ENCODE peak calls at places on chromosome 18, in nine cellular contexts. One of them, this sample, is unnamed. For H3K9me3 and H3K4me1, the result is how much of the 10 kb centered on the place peaks cover.

GRCh38 chr18:60691061-60691460 is 318.5 kb upstream of the MC4R start:
- DNase-seq in lung: no peak
- DNase-seq in stomach: no peak
- DNase-seq in H9: no peak
- DNase-seq in psoas muscle: no peak
- DNase-seq in HepG2: no peak
- DNase-seq in left ventricle myocardium inferior: no peak
- DNase-seq in pancreas: no peak
- DNase-seq in A549: no peak
- DNase-seq in this sample: no peak

GRCh38 chr18:58314284-58314683 is 270.3 kb downstream of the NEDD4L start:
- DNase-seq in stomach: peak
- DNase-seq in H9: no peak
- DNase-seq in HepG2: peak
- DNase-seq in lung: peak
- DNase-seq in psoas muscle: peak
- DNase-seq in pancreas: peak
- DNase-seq in left ventricle myocardium inferior: no peak
- DNase-seq in A549: no peak
- DNase-seq in this sample: no peak

GRCh38 chr18:31274915-31275314 is 43.0 kb upstream of the DSG1 start:
- DNase-seq in A549: peak
- DNase-seq in pancreas: peak
- DNase-seq in lung: peak
- DNase-seq in H9: no peak
- DNase-seq in left ventricle myocardium inferior: peak
- DNase-seq in stomach: peak
- DNase-seq in HepG2: peak
- DNase-seq in psoas muscle: peak
- DNase-seq in this sample: peak

GRCh38 chr18:79429381-79429780 is 33.7 kb downstream of the NFATC1 start:
- DNase-seq in H9: no peak
- DNase-seq in stomach: no peak
- DNase-seq in left ventricle myocardium inferior: no peak
- DNase-seq in HepG2: no peak
- DNase-seq in pancreas: no peak
- DNase-seq in A549: no peak
- DNase-seq in lung: no peak
- DNase-seq in psoas muscle: no peak
- DNase-seq in this sample: no peak

GRCh38 chr18:61896767-61897166 is 4.0 kb upstream of the RNF152 start:
- DNase-seq in left ventricle myocardium inferior: peak
- DNase-seq in lung: no peak
- DNase-seq in H9: no peak
- DNase-seq in HepG2: no peak
- DNase-seq in stomach: no peak
- DNase-seq in psoas muscle: no peak
- DNase-seq in A549: no peak
- DNase-seq in pancreas: no peak
- DNase-seq in this sample: no peak

GRCh38 chr18:74413811-74414210 is 43.3 kb downstream of the DIPK1C start:
- DNase-seq in stomach: no peak
- DNase-seq in pancreas: no peak
- DNase-seq in A549: no peak
- DNase-seq in psoas muscle: no peak
- DNase-seq in lung: no peak
- DNase-seq in left ventricle myocardium inferior: no peak
- DNase-seq in HepG2: no peak
- DNase-seq in H9: no peak
- DNase-seq in this sample: no peak

GRCh38 chr18:76486029-76486428 is 9.0 kb downstream of the ZNF516 start:
- DNase-seq in lung: no peak
- DNase-seq in HepG2: no peak
- DNase-seq in left ventricle myocardium inferior: no peak
- DNase-seq in A549: no peak
- DNase-seq in H9: no peak
- DNase-seq in pancreas: no peak
- DNase-seq in psoas muscle: no peak
- DNase-seq in stomach: no peak
- DNase-seq in this sample: no peak

GRCh38 chr18:28041366-28041765 is 135.6 kb downstream of the CDH2 start:
- DNase-seq in HepG2: no peak
- DNase-seq in stomach: no peak
- DNase-seq in left ventricle myocardium inferior: no peak
- DNase-seq in A549: no peak
- DNase-seq in psoas muscle: no peak
- DNase-seq in H9: no peak
- DNase-seq in lung: no peak
- DNase-seq in pancreas: no peak
- DNase-seq in this sample: no peak

GRCh38 chr18:71336811-71337210 is 1048.0 kb downstream of the SOCS6 start:
- DNase-seq in left ventricle myocardium inferior: no peak
- DNase-seq in H9: no peak
- DNase-seq in lung: no peak
- DNase-seq in A549: no peak
- DNase-seq in psoas muscle: no peak
- DNase-seq in HepG2: no peak
- DNase-seq in pancreas: no peak
- DNase-seq in stomach: no peak
- DNase-seq in this sample: no peak

GRCh38 chr18:22170421-22171262 is 1.3 kb downstream of the GATA6 start:
- DNase-seq in stomach: no peak
- DNase-seq in pancreas: peak
- DNase-seq in HepG2: peak
- DNase-seq in H9: peak
- DNase-seq in psoas muscle: peak
- DNase-seq in lung: peak
- DNase-seq in left ventricle myocardium inferior: peak
- DNase-seq in A549: peak
- DNase-seq in this sample: peak

GRCh38 chr18:76620326-76620813 is 125.3 kb upstream of the ZNF516 start:
- DNase-seq in A549: no peak
- DNase-seq in stomach: peak
- DNase-seq in left ventricle myocardium inferior: peak
- DNase-seq in HepG2: no peak
- DNase-seq in H9: peak
- DNase-seq in psoas muscle: peak
- DNase-seq in pancreas: peak
- DNase-seq in lung: peak
- DNase-seq in this sample: peak

GRCh38 chr18:3832211-3832610 is 382.2 kb downstream of the TGIF1 start:
- DNase-seq in stomach: no peak
- DNase-seq in lung: no peak
- DNase-seq in pancreas: no peak
- DNase-seq in psoas muscle: no peak
- DNase-seq in A549: no peak
- DNase-seq in left ventricle myocardium inferior: no peak
- DNase-seq in H9: no peak
- DNase-seq in HepG2: no peak
- DNase-seq in this sample: no peak

GRCh38 chr18:45441110-45441842 is 174.0 kb upstream of the SLC14A2 start:
- DNase-seq in HepG2: no peak
- DNase-seq in H9: no peak
- DNase-seq in psoas muscle: no peak
- DNase-seq in pancreas: no peak
- DNase-seq in left ventricle myocardium inferior: no peak
- DNase-seq in A549: peak
- DNase-seq in stomach: no peak
- DNase-seq in lung: no peak
- DNase-seq in this sample: no peak
- TF ChIP-seq CTCF in HepG2: no peak
- TF ChIP-seq CTCF in H9: peak
- TF ChIP-seq CTCF in psoas muscle: peak
- TF ChIP-seq CTCF in pancreas: no peak
- TF ChIP-seq CTCF in left ventricle myocardium inferior: peak
- TF ChIP-seq CTCF in A549: peak
- TF ChIP-seq CTCF in stomach: no peak
- TF ChIP-seq CTCF in lung: no peak
- TF ChIP-seq CTCF in this sample: no peak

GRCh38 chr18:13700153-13700552 is 26.2 kb downstream of the FAM210A start:
- DNase-seq in A549: no peak
- DNase-seq in pancreas: no peak
- DNase-seq in HepG2: no peak
- DNase-seq in stomach: no peak
- DNase-seq in H9: no peak
- DNase-seq in lung: no peak
- DNase-seq in left ventricle myocardium inferior: no peak
- DNase-seq in psoas muscle: no peak
- DNase-seq in this sample: no peak

DNA sequence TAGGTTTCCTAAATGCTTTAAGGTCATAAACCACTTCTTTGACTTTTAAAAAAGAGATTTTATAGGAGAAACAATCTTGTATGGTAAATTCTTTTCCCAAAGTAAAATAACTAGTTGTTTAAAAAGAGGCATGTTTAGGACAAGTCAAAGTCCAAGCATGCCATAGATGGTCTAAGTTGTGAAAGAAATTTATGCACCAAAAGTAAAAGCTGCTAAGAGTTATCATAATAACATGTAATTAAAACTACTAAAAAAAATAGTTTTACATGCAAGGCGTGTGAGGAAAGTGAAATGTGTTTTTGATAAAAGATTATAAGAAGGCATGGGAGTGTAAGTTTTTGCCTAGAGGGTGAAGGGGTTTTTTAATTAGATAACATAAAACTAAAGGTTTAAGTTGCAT is 22.5 kb downstream of the FAM210A start:
- DNase-seq in psoas muscle: no peak
- DNase-seq in pancreas: no peak
- DNase-seq in lung: no peak
- DNase-seq in stomach: no peak
- DNase-seq in left ventricle myocardium inferior: no peak
- DNase-seq in H9: no peak
- DNase-seq in A549: no peak
- DNase-seq in HepG2: peak
- DNase-seq in this sample: no peak
- H3K9me3 ChIP-seq in psoas muscle: under half
- H3K9me3 ChIP-seq in pancreas: under half
- H3K9me3 ChIP-seq in lung: under half
- H3K9me3 ChIP-seq in stomach: under half
- H3K9me3 ChIP-seq in left ventricle myocardium inferior: under half
- H3K9me3 ChIP-seq in H9: under half
- H3K9me3 ChIP-seq in A549: under half
- H3K9me3 ChIP-seq in HepG2: half or more
- H3K9me3 ChIP-seq in this sample: under half

GRCh38 chr18:23575309-23575651 is 11.0 kb downstream of the NPC1 start:
- DNase-seq in H9: no peak
- DNase-seq in pancreas: no peak
- DNase-seq in HepG2: no peak
- DNase-seq in A549: no peak
- DNase-seq in stomach: no peak
- DNase-seq in psoas muscle: no peak
- DNase-seq in lung: no peak
- DNase-seq in left ventricle myocardium inferior: no peak
- DNase-seq in this sample: no peak

GRCh38 chr18:23574611-23575308 is 11.5 kb downstream of the NPC1 start:
- DNase-seq in lung: no peak
- DNase-seq in A549: no peak
- DNase-seq in pancreas: no peak
- DNase-seq in psoas muscle: no peak
- DNase-seq in HepG2: no peak
- DNase-seq in H9: no peak
- DNase-seq in left ventricle myocardium inferior: no peak
- DNase-seq in stomach: no peak
- DNase-seq in this sample: no peak

GRCh38 chr18:23580677-23581367 is 5.5 kb downstream of the NPC1 start:
- DNase-seq in lung: no peak
- DNase-seq in left ventricle myocardium inferior: no peak
- DNase-seq in pancreas: no peak
- DNase-seq in psoas muscle: no peak
- DNase-seq in H9: no peak
- DNase-seq in HepG2: no peak
- DNase-seq in stomach: peak
- DNase-seq in A549: no peak
- DNase-seq in this sample: no peak

GRCh38 chr18:23578891-23579653 is 7.2 kb downstream of the NPC1 start:
- DNase-seq in left ventricle myocardium inferior: no peak
- DNase-seq in psoas muscle: no peak
- DNase-seq in lung: no peak
- DNase-seq in H9: no peak
- DNase-seq in HepG2: no peak
- DNase-seq in stomach: no peak
- DNase-seq in A549: no peak
- DNase-seq in pancreas: no peak
- DNase-seq in this sample: no peak

GRCh38 chr18:23578067-23578705 is 8.1 kb downstream of the NPC1 start:
- DNase-seq in H9: no peak
- DNase-seq in psoas muscle: no peak
- DNase-seq in lung: no peak
- DNase-seq in HepG2: no peak
- DNase-seq in A549: no peak
- DNase-seq in left ventricle myocardium inferior: no peak
- DNase-seq in pancreas: no peak
- DNase-seq in stomach: no peak
- DNase-seq in this sample: no peak
- H3K4me1 ChIP-seq in H9: under half
- H3K4me1 ChIP-seq in psoas muscle: under half
- H3K4me1 ChIP-seq in lung: under half
- H3K4me1 ChIP-seq in HepG2: half or more
- H3K4me1 ChIP-seq in A549: under half
- H3K4me1 ChIP-seq in left ventricle myocardium inferior: half or more
- H3K4me1 ChIP-seq in pancreas: under half
- H3K4me1 ChIP-seq in stomach: half or more
- H3K4me1 ChIP-seq in this sample: under half

DNA sequence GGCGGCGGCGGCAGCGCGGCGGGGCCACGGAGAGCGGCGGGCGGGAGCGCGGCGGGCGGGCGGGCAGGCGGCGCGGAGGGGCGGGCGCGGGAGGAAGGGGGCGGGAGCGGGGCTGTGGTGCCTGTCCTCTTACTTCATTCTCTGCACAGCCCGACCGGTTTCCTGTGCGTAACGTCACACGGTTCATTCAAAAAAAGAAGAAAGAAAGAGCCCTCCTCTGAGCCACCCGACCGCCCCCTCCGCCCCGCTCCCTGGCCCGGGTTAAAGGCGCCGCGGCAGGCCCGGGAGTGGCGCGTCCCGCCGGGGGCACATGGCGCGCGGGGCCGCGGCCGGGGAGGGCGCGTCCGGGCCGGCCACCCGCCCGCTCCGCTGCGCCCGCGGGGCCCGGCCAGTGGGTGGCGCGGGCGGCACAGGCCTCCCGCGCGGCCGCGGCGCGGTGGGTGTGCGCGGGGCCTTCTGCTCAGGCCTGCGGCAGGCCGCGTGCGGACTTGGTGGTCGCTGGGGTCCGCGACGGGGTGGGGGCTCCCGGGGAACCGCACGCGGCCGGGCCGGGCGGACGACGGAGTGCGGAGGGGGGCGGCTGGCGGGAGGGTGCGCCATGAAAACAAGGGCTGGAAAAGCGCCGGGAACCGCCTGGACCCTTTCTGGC is 596 bp upstream of the BCL2 start:
- DNase-seq in psoas muscle: peak
- DNase-seq in A549: peak
- DNase-seq in pancreas: peak
- DNase-seq in H9: peak
- DNase-seq in HepG2: peak
- DNase-seq in lung: peak
- DNase-seq in stomach: peak
- DNase-seq in left ventricle myocardium inferior: peak
- DNase-seq in this sample: peak
- TF ChIP-seq CTCF in psoas muscle: peak
- TF ChIP-seq CTCF in A549: peak
- TF ChIP-seq CTCF in pancreas: no peak
- TF ChIP-seq CTCF in H9: no peak
- TF ChIP-seq CTCF in HepG2: no peak
- TF ChIP-seq CTCF in lung: no peak
- TF ChIP-seq CTCF in stomach: no peak
- TF ChIP-seq CTCF in left ventricle myocardium inferior: peak
- TF ChIP-seq CTCF in this sample: peak

This sample was measured in mucosa of descending colon.